ENCODE peak calls at places on chromosome 21, in five cellular contexts. One of them, this sample, is unnamed.

GRCh38 chr21:32184485-32184884 is 94.4 kb downstream of the MIS18A start:
- DNase-seq in IMR-90: no peak
- DNase-seq in GM20000: no peak
- DNase-seq in uterus: no peak
- DNase-seq in cardiac fibroblast: no peak
- DNase-seq in this sample: no peak

GRCh38 chr21:33324311-33325221 is at the start of gene IFNAR1:
- DNase-seq in IMR-90: peak; percentile 98
- DNase-seq in GM20000: peak; percentile 91
- DNase-seq in uterus: peak; percentile 99
- DNase-seq in cardiac fibroblast: peak; percentile 99
- DNase-seq in this sample: peak; percentile 94

GRCh38 chr21:15160136-15160535 is 95.3 kb upstream of the NRIP1 start:
- DNase-seq in IMR-90: no peak
- DNase-seq in GM20000: no peak
- DNase-seq in uterus: no peak
- DNase-seq in cardiac fibroblast: no peak
- DNase-seq in this sample: no peak

GRCh38 chr21:19123053-19123452 is 719.5 kb upstream of the TMPRSS15 start:
- DNase-seq in IMR-90: no peak
- DNase-seq in GM20000: no peak
- DNase-seq in uterus: no peak
- DNase-seq in cardiac fibroblast: no peak
- DNase-seq in this sample: no peak

GRCh38 chr21:27365394-27365793 is 398.5 kb upstream of the ADAMTS5 start:
- DNase-seq in IMR-90: peak; percentile 76
- DNase-seq in GM20000: no peak
- DNase-seq in uterus: no peak
- DNase-seq in cardiac fibroblast: no peak
- DNase-seq in this sample: no peak

GRCh38 chr21:29184047-29184446 is 53.6 kb downstream of the MAP3K7CL start:
- DNase-seq in IMR-90: no peak
- DNase-seq in GM20000: no peak
- DNase-seq in uterus: no peak
- DNase-seq in cardiac fibroblast: no peak
- DNase-seq in this sample: no peak

GRCh38 chr21:17658931-17659330 is 46.2 kb upstream of the BTG3 start:
- DNase-seq in IMR-90: no peak
- DNase-seq in GM20000: no peak
- DNase-seq in uterus: no peak
- DNase-seq in cardiac fibroblast: no peak
- DNase-seq in this sample: no peak

GRCh38 chr21:32525282-32525681 is 60.0 kb downstream of the TCP10L start:
- DNase-seq in IMR-90: no peak
- DNase-seq in GM20000: no peak
- DNase-seq in uterus: no peak
- DNase-seq in cardiac fibroblast: no peak
- DNase-seq in this sample: no peak

GRCh38 chr21:16534408-16535099 is 804.8 kb downstream of the USP25 start:
- DNase-seq in IMR-90: peak; percentile 32
- DNase-seq in GM20000: no peak
- DNase-seq in uterus: peak; percentile 80
- DNase-seq in cardiac fibroblast: peak; percentile 97
- DNase-seq in this sample: no peak

GRCh38 chr21:15893902-15894301 is 164.1 kb downstream of the USP25 start:
- DNase-seq in IMR-90: no peak
- DNase-seq in GM20000: no peak
- DNase-seq in uterus: no peak
- DNase-seq in cardiac fibroblast: no peak
- DNase-seq in this sample: no peak

GRCh38 chr21:26710155-26710554 is 135.1 kb downstream of the ADAMTS1 start:
- DNase-seq in IMR-90: no peak
- DNase-seq in GM20000: no peak
- DNase-seq in uterus: no peak
- DNase-seq in cardiac fibroblast: no peak
- DNase-seq in this sample: no peak

GRCh38 chr21:15826908-15827601 is 97.3 kb downstream of the USP25 start:
- DNase-seq in IMR-90: no peak
- DNase-seq in GM20000: no peak
- DNase-seq in uterus: no peak
- DNase-seq in cardiac fibroblast: no peak
- DNase-seq in this sample: no peak

GRCh38 chr21:29434081-29434480 is 135.4 kb downstream of the BACH1 start:
- DNase-seq in IMR-90: no peak
- DNase-seq in GM20000: no peak
- DNase-seq in uterus: no peak
- DNase-seq in cardiac fibroblast: no peak
- DNase-seq in this sample: no peak

GRCh38 chr21:31351438-31351837 is 7.4 kb upstream of the TIAM1 start:
- DNase-seq in IMR-90: peak; percentile 61
- DNase-seq in GM20000: no peak
- DNase-seq in uterus: no peak
- DNase-seq in cardiac fibroblast: peak; percentile 51
- DNase-seq in this sample: no peak

GRCh38 chr21:28426545-28426944 is 566.1 kb downstream of the LTN1 start:
- DNase-seq in IMR-90: peak; percentile 32
- DNase-seq in GM20000: no peak
- DNase-seq in uterus: no peak
- DNase-seq in cardiac fibroblast: no peak
- DNase-seq in this sample: no peak

GRCh38 chr21:16117331-16117730 is 387.5 kb downstream of the USP25 start:
- DNase-seq in IMR-90: no peak
- DNase-seq in GM20000: no peak
- DNase-seq in uterus: no peak
- DNase-seq in cardiac fibroblast: peak; percentile 33
- DNase-seq in this sample: no peak

GRCh38 chr21:29382029-29382654 is 83.4 kb downstream of the BACH1 start:
- DNase-seq in IMR-90: peak; percentile 75
- DNase-seq in GM20000: no peak
- DNase-seq in uterus: no peak
- DNase-seq in cardiac fibroblast: peak; percentile 32
- DNase-seq in this sample: no peak

GRCh38 chr21:35932232-35932911 is 128.0 kb downstream of the SETD4 start:
- DNase-seq in IMR-90: peak; percentile 95
- DNase-seq in GM20000: peak; percentile 59
- DNase-seq in uterus: peak; percentile 66
- DNase-seq in cardiac fibroblast: peak; percentile 91
- DNase-seq in this sample: peak; percentile 63

GRCh38 chr21:28986677-28987076 is 6.0 kb downstream of the LTN1 start:
- DNase-seq in IMR-90: no peak
- DNase-seq in GM20000: no peak
- DNase-seq in uterus: no peak
- DNase-seq in cardiac fibroblast: no peak
- DNase-seq in this sample: no peak

GRCh38 chr21:29372063-29372802 is 73.5 kb downstream of the BACH1 start:
- DNase-seq in IMR-90: peak; percentile 84
- DNase-seq in GM20000: peak; percentile 73
- DNase-seq in uterus: peak; percentile 33
- DNase-seq in cardiac fibroblast: peak; percentile 88
- DNase-seq in this sample: peak; percentile 56

GRCh38 chr21:30838536-30838935 is 9.0 kb upstream of the KRTAP7-1 start:
- DNase-seq in IMR-90: no peak
- DNase-seq in GM20000: no peak
- DNase-seq in uterus: no peak
- DNase-seq in cardiac fibroblast: no peak
- DNase-seq in this sample: no peak

GRCh38 chr21:31802331-31802730 is 70.4 kb upstream of the SCAF4 start:
- DNase-seq in IMR-90: no peak
- DNase-seq in GM20000: no peak
- DNase-seq in uterus: no peak
- DNase-seq in cardiac fibroblast: no peak
- DNase-seq in this sample: no peak

GRCh38 chr21:25963186-25963585 is 207.4 kb downstream of the APP start:
- DNase-seq in IMR-90: peak; percentile 34
- DNase-seq in GM20000: no peak
- DNase-seq in uterus: no peak
- DNase-seq in cardiac fibroblast: peak; percentile 58
- DNase-seq in this sample: no peak

GRCh38 chr21:41767606-41768370 is 936 bp upstream of the RIPK4 start:
- DNase-seq in IMR-90: peak; percentile 17
- DNase-seq in GM20000: no peak
- DNase-seq in uterus: no peak
- DNase-seq in cardiac fibroblast: peak; percentile 25
- DNase-seq in this sample: no peak

GRCh38 chr21:41769521-41769920 is 2.7 kb upstream of the RIPK4 start:
- DNase-seq in IMR-90: no peak
- DNase-seq in GM20000: no peak
- DNase-seq in uterus: no peak
- DNase-seq in cardiac fibroblast: no peak
- DNase-seq in this sample: no peak

GRCh38 chr21:41769933-41770332 is 3.1 kb upstream of the RIPK4 start:
- DNase-seq in IMR-90: no peak
- DNase-seq in GM20000: no peak
- DNase-seq in uterus: no peak
- DNase-seq in cardiac fibroblast: no peak
- DNase-seq in this sample: no peak

GRCh38 chr21:41769106-41769505 is 2.3 kb upstream of the RIPK4 start:
- DNase-seq in IMR-90: no peak
- DNase-seq in GM20000: no peak
- DNase-seq in uterus: no peak
- DNase-seq in cardiac fibroblast: no peak
- DNase-seq in this sample: no peak

GRCh38 chr21:41768371-41769042 is 1.7 kb upstream of the RIPK4 start:
- DNase-seq in IMR-90: peak; percentile 85
- DNase-seq in GM20000: no peak
- DNase-seq in uterus: no peak
- DNase-seq in cardiac fibroblast: peak; percentile 61
- DNase-seq in this sample: no peak
- TF ChIP-seq CTCF in IMR-90: peak; percentile 51
- TF ChIP-seq CTCF in GM20000: no peak
- TF ChIP-seq CTCF in uterus: no peak
- TF ChIP-seq CTCF in cardiac fibroblast: peak; percentile 39
- TF ChIP-seq CTCF in this sample: peak; percentile 6

DNA sequence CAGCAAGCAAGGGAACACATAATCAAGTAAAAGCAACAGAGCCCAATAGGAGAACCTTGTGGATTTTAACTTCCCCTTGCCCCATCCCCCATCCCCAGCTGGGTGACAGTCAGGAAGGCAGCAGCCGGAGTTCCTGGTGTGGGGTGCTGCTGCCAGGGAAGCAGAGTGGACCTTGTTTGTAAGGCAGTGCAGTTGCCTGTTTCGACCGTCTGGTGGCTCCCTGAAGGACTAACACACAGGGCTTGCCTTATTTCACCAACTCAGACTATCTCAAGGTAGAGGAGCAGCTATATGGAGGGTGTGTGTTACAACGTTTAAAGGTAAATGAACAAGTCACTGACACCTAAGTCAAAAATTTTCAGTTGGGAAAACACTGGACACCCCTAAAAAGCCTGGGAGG is 6.6 kb downstream of the KRTAP10-8 start:
- DNase-seq in IMR-90: peak; percentile 14
- DNase-seq in GM20000: no peak
- DNase-seq in uterus: no peak
- DNase-seq in cardiac fibroblast: peak; percentile 4
- DNase-seq in this sample: no peak
- TF ChIP-seq CTCF in IMR-90: no peak
- TF ChIP-seq CTCF in GM20000: peak; percentile 3
- TF ChIP-seq CTCF in uterus: no peak
- TF ChIP-seq CTCF in cardiac fibroblast: peak; percentile 29
- TF ChIP-seq CTCF in this sample: peak; percentile 37

GRCh38 chr21:45326169-45326833 is 38.6 kb upstream of the POFUT2 start:
- DNase-seq in IMR-90: peak; percentile 42
- DNase-seq in GM20000: no peak
- DNase-seq in uterus: no peak
- DNase-seq in cardiac fibroblast: peak; percentile 63
- DNase-seq in this sample: no peak

GRCh38 chr21:45325206-45326168 is 37.8 kb upstream of the POFUT2 start:
- DNase-seq in IMR-90: no peak
- DNase-seq in GM20000: no peak
- DNase-seq in uterus: no peak
- DNase-seq in cardiac fibroblast: no peak
- DNase-seq in this sample: no peak

GRCh38 chr21:45323487-45324380 is 36.0 kb upstream of the POFUT2 start:
- DNase-seq in IMR-90: peak; percentile 39
- DNase-seq in GM20000: no peak
- DNase-seq in uterus: no peak
- DNase-seq in cardiac fibroblast: peak; percentile 73
- DNase-seq in this sample: no peak

GRCh38 chr21:45322960-45323461 is 35.3 kb upstream of the POFUT2 start:
- DNase-seq in IMR-90: no peak
- DNase-seq in GM20000: no peak
- DNase-seq in uterus: peak; percentile 80
- DNase-seq in cardiac fibroblast: peak; percentile 70
- DNase-seq in this sample: no peak

DNA sequence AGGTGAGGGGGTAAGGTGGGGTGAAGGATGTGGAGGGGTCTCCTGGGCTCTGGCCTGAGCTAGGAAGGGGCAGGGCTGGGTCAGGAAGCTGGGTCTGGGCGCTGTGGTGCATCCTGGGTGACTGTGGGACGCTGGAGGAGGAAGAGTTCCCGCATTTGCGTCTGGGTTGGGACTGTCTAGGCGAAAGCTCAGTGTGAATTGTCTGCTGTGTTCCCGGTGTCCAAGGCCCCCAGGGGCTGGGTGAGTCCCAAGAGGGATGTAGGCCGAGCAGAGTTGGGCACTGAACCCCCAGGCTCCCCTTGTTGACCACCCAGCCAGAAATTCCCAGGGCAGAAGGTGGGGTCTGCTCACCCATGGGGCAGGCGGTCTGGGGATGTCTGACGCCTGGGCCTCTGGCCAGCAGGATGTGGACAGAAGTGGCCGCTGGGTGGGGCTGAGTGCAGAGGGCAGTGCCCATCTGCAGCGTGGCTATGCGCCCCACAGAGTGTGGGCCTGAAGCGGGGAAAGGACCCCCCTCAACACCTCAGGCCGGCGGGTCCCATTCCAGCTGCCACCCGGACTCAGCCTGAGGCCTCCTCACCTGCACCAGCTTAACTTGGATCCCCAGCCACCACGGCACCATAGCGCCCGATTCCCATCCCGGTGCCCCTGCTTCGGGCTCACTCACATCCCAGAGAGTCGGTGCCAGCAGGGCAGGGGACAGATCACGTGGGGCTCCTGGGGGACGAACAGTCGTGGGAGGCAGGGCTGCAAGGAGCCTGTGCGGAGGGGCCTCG is 36.9 kb upstream of the POFUT2 start:
- DNase-seq in IMR-90: no peak
- DNase-seq in GM20000: no peak
- DNase-seq in uterus: no peak
- DNase-seq in cardiac fibroblast: no peak
- DNase-seq in this sample: no peak
- TF ChIP-seq CTCF in IMR-90: no peak
- TF ChIP-seq CTCF in GM20000: no peak
- TF ChIP-seq CTCF in uterus: no peak
- TF ChIP-seq CTCF in cardiac fibroblast: peak; percentile 6
- TF ChIP-seq CTCF in this sample: no peak

GRCh38 chr21:34513109-34513675 is 1.2 kb upstream of the KCNE1 start:
- DNase-seq in IMR-90: no peak
- DNase-seq in GM20000: no peak
- DNase-seq in uterus: no peak
- DNase-seq in cardiac fibroblast: peak; percentile 61
- DNase-seq in this sample: no peak

GRCh38 chr21:34510148-34511142 is 1.6 kb downstream of the KCNE1 start:
- DNase-seq in IMR-90: peak; percentile 68
- DNase-seq in GM20000: peak; percentile 76
- DNase-seq in uterus: peak; percentile 54
- DNase-seq in cardiac fibroblast: peak; percentile 79
- DNase-seq in this sample: no peak

GRCh38 chr21:34511787-34512451 is at the start of gene KCNE1:
- DNase-seq in IMR-90: no peak
- DNase-seq in GM20000: no peak
- DNase-seq in uterus: no peak
- DNase-seq in cardiac fibroblast: peak; percentile 68
- DNase-seq in this sample: no peak

GRCh38 chr21:34511154-34511553 is 856 bp downstream of the KCNE1 start:
- DNase-seq in IMR-90: no peak
- DNase-seq in GM20000: no peak
- DNase-seq in uterus: no peak
- DNase-seq in cardiac fibroblast: peak; percentile 53
- DNase-seq in this sample: no peak

GRCh38 chr21:34509151-34509550 is 2.9 kb downstream of the KCNE1 start:
- DNase-seq in IMR-90: no peak
- DNase-seq in GM20000: peak; percentile 30
- DNase-seq in uterus: no peak
- DNase-seq in cardiac fibroblast: no peak
- DNase-seq in this sample: no peak
- TF ChIP-seq CTCF in IMR-90: peak; percentile 24
- TF ChIP-seq CTCF in GM20000: peak; percentile 35
- TF ChIP-seq CTCF in uterus: no peak
- TF ChIP-seq CTCF in cardiac fibroblast: peak; percentile 29
- TF ChIP-seq CTCF in this sample: peak; percentile 48

This sample was measured in GM12864.